ENCODE peak calls at places on chromosomes 3 and 15, in six cellular contexts. H is choroid plexus epithelial cell; X is activated CD4-positive, alpha-beta T cell treated with anti-CD3 and anti-CD28 coated beads, Interleukin-2, amount 50 U/mL, for 24 hours; O is activated naive CD8-positive, alpha-beta T cell treated with anti-CD3 and anti-CD28 coated beads for 36 hours; Z is caudate nucleus; U is GM12891. Y is an unnamed sample.

GRCh38 chr15:55796321-55796965 is 53.5 kb upstream of the PRTG start:
- DNase-seq in U (no peak), Z (no peak), O (no peak), H (peak), X (no peak), Y (peak)

GRCh38 chr3:30768703-30769550 is 125.5 kb downstream of the GADL1 start:
- DNase-seq in Z (peak), U (peak), O (peak), H (peak), X (peak), Y (peak)

GRCh38 chr3:46867550-46867898 is 4.3 kb upstream of the MYL3 start:
- DNase-seq in U (no peak), O (no peak), Z (peak), X (no peak), H (peak), Y (no peak)

GRCh38 chr3:102224171-102224570 is 210.6 kb upstream of the ZPLD1 start:
- DNase-seq in X (no peak), O (no peak), Z (no peak), U (no peak), H (peak), Y (no peak)

GRCh38 chr3:155339052-155339451 is 45.6 kb upstream of the STRIT1 start:
- DNase-seq in X (no peak), Z (no peak), U (no peak), H (no peak), O (no peak), Y (no peak)

GRCh38 chr15:38041576-38041975 is 107.1 kb downstream of the TMCO5A start:
- DNase-seq in O (no peak), U (no peak), Z (no peak), H (peak), X (no peak), Y (peak)

GRCh38 chr3:110413807-110414748 is 657.5 kb upstream of the NECTIN3 start:
- DNase-seq in H (peak), U (no peak), X (no peak), Z (no peak), O (no peak), Y (peak)

GRCh38 chr15:43514241-43515057 is 3.0 kb upstream of the MAP1A start:
- DNase-seq in U (no peak), H (peak), Z (peak), X (no peak), O (no peak), Y (no peak)

GRCh38 chr15:70343961-70344360 is 246.2 kb upstream of the TLE3 start:
- DNase-seq in O (no peak), U (no peak), Z (no peak), X (no peak), H (no peak), Y (no peak)

GRCh38 chr3:183807881-183808280 is 17.5 kb downstream of the MAP6D1 start:
- DNase-seq in U (no peak), H (no peak), O (no peak), Z (no peak), X (no peak), Y (no peak)

GRCh38 chr3:147119346-147119745 is 287.0 kb downstream of the ZIC4 start:
- DNase-seq in X (no peak), O (no peak), U (no peak), H (peak), Z (no peak), Y (no peak)

GRCh38 chr3:14410501-14411165 is 8.2 kb downstream of the SLC6A6 start:
- DNase-seq in Z (no peak), X (no peak), O (peak), H (peak), U (no peak), Y (peak)

GRCh38 chr3:194399166-194399565 is at the start of gene GP5:
- DNase-seq in U (no peak), H (no peak), X (no peak), Z (no peak), O (no peak), Y (no peak)

GRCh38 chr3:152139651-152140050 is 129.1 kb upstream of the MBNL1 start:
- DNase-seq in Z (no peak), H (no peak), X (no peak), O (no peak), U (no peak), Y (no peak)

GRCh38 chr3:147419062-147419701 is 10.0 kb downstream of the ZIC1 start:
- DNase-seq in X (no peak), O (no peak), U (no peak), H (peak), Z (peak), Y (peak)

GRCh38 chr3:109478614-109479013 is 141.3 kb upstream of the DPPA4 start:
- DNase-seq in O (no peak), H (no peak), X (no peak), Z (no peak), U (no peak), Y (no peak)

GRCh38 chr15:81910997-81911396 is 134.8 kb downstream of the MEX3B start:
- DNase-seq in X (no peak), U (no peak), H (no peak), O (no peak), Z (no peak), Y (no peak)

GRCh38 chr3:171416061-171416460 is 44.1 kb downstream of the TNIK start:
- DNase-seq in O (no peak), U (no peak), H (peak), X (no peak), Z (no peak), Y (no peak)

GRCh38 chr3:154023148-154023547 is 98.0 kb upstream of the ARHGEF26 start:
- DNase-seq in O (no peak), H (no peak), Z (no peak), U (no peak), X (no peak), Y (no peak)

GRCh38 chr3:196186661-196187573 is 24.3 kb downstream of the ZDHHC19 start:
- DNase-seq in U (no peak), Z (peak), O (no peak), X (no peak), H (no peak), Y (no peak)

GRCh38 chr3:123799544-123800351 is 84.4 kb downstream of the MYLK start:
- DNase-seq in Z (no peak), O (no peak), X (no peak), U (no peak), H (peak), Y (no peak)

GRCh38 chr3:11803977-11804903 is 42.4 kb downstream of the TAMM41 start:
- DNase-seq in X (peak), O (peak), U (peak), Z (no peak), H (peak), Y (peak)

GRCh38 chr3:46737320-46737719 is 19.7 kb upstream of the PRSS50 start:
- DNase-seq in X (no peak), H (no peak), Z (no peak), O (no peak), U (no peak), Y (no peak)

GRCh38 chr15:28103831-28104230 is 4.7 kb upstream of the OCA2 start:
- DNase-seq in O (no peak), Z (no peak), X (no peak), H (no peak), U (no peak), Y (no peak)

GRCh38 chr3:185207931-185208746 is 45.7 kb downstream of the EHHADH start:
- DNase-seq in X (no peak), O (no peak), Z (no peak), U (peak), H (no peak), Y (peak)

GRCh38 chr3:108345492-108346205 is 49.3 kb downstream of the HHLA2 start:
- DNase-seq in H (peak), U (no peak), X (no peak), Z (no peak), O (no peak), Y (no peak)

GRCh38 chr3:134941820-134942219 is 146.8 kb downstream of the EPHB1 start:
- DNase-seq in O (no peak), Z (no peak), U (no peak), X (no peak), H (no peak), Y (no peak)

GRCh38 chr15:79083154-79083553 is 7.4 kb downstream of the RASGRF1 start:
- DNase-seq in Z (no peak), O (no peak), X (no peak), H (no peak), U (no peak), Y (no peak)

GRCh38 chr3:196995646-196996355 is 27.2 kb upstream of the PIGZ start:
- DNase-seq in Z (no peak), H (no peak), U (no peak), X (no peak), O (no peak), Y (peak)

GRCh38 chr15:63481105-63481810 is 23.1 kb upstream of the USP3 start:
- DNase-seq in U (no peak), X (no peak), Z (no peak), O (peak), H (peak), Y (no peak)

GRCh38 chr3:31197941-31198340 is 303.5 kb upstream of the GADL1 start:
- DNase-seq in U (no peak), O (no peak), H (no peak), Z (no peak), X (no peak), Y (no peak)

Y was measured in A172.